ENCODE peak calls at places on chromosomes 3 and 15, in six cellular contexts. V, H, M, G, O and C are unnamed samples.

GRCh38 chr3:43893721-43894120 is 203.0 kb downstream of the ABHD5 start:
- DNase-seq in V (no peak), H (no peak), M (peak), G (no peak), O (no peak), C (no peak)

GRCh38 chr3:107884719-107885460 is 205.9 kb downstream of the CD47 start:
- DNase-seq in V (no peak), H (no peak), M (peak), G (no peak), O (no peak), C (no peak)

GRCh38 chr3:129593595-129594339 is 12.7 kb downstream of the PLXND1 start:
- DNase-seq in V (peak), H (no peak), M (no peak), G (peak), O (peak), C (no peak)

GRCh38 chr15:100918690-100919480 is at the start of gene LRRK1:
- DNase-seq in V (peak), H (no peak), M (peak), G (no peak), O (no peak), C (peak)

GRCh38 chr3:43865376-43865775 is 174.6 kb downstream of the ABHD5 start:
- DNase-seq in V (no peak), H (no peak), M (no peak), G (no peak), O (no peak), C (no peak)

GRCh38 chr3:116034071-116034470 is 410.8 kb downstream of the GAP43 start:
- DNase-seq in V (no peak), H (no peak), M (no peak), G (no peak), O (no peak), C (no peak)

GRCh38 chr15:78740904-78741274 is 70.4 kb downstream of the ADAMTS7 start:
- DNase-seq in V (no peak), H (no peak), M (no peak), G (no peak), O (no peak), C (no peak)

GRCh38 chr3:14795996-14796395 is 22.8 kb upstream of the FGD5 start:
- DNase-seq in V (no peak), H (no peak), M (no peak), G (no peak), O (no peak), C (no peak)

GRCh38 chr3:155173771-155174170 is 93.7 kb downstream of the MME start:
- DNase-seq in V (no peak), H (no peak), M (no peak), G (no peak), O (no peak), C (no peak)

GRCh38 chr15:34217587-34218225 is 7.1 kb upstream of the EMC4 start:
- DNase-seq in V (no peak), H (no peak), M (no peak), G (no peak), O (no peak), C (no peak)

GRCh38 chr3:46585799-46586693 is 19.9 kb upstream of the LRRC2 start:
- DNase-seq in V (no peak), H (no peak), M (no peak), G (no peak), O (no peak), C (no peak)

GRCh38 chr15:85518979-85519761 is 138.8 kb downstream of the AKAP13 start:
- DNase-seq in V (no peak), H (no peak), M (no peak), G (no peak), O (no peak), C (no peak)

GRCh38 chr3:58143417-58144055 is 67.2 kb downstream of the DNASE1L3 start:
- DNase-seq in V (no peak), H (no peak), M (no peak), G (no peak), O (no peak), C (no peak)

GRCh38 chr15:58393196-58393790 is 38.5 kb upstream of the LIPC start:
- DNase-seq in V (no peak), H (no peak), M (no peak), G (no peak), O (no peak), C (no peak)

GRCh38 chr3:102106421-102107097 is 257.2 kb downstream of the NFKBIZ start:
- DNase-seq in V (peak), H (peak), M (peak), G (no peak), O (no peak), C (no peak)

GRCh38 chr3:32551087-32551486 is 19.6 kb downstream of the DYNC1LI1 start:
- DNase-seq in V (no peak), H (no peak), M (no peak), G (no peak), O (no peak), C (no peak)

GRCh38 chr3:65178703-65179102 is 490.9 kb upstream of the ADAMTS9 start:
- DNase-seq in V (no peak), H (no peak), M (peak), G (no peak), O (no peak), C (no peak)

GRCh38 chr15:86403914-86404583 is 324.4 kb downstream of the AGBL1 start:
- DNase-seq in V (no peak), H (no peak), M (no peak), G (no peak), O (no peak), C (no peak)

GRCh38 chr3:79602385-79602784 is 165.4 kb downstream of the ROBO1 start:
- DNase-seq in V (no peak), H (no peak), M (no peak), G (no peak), O (no peak), C (no peak)

GRCh38 chr15:36347272-36347864 is 232.1 kb upstream of the CDIN1 start:
- DNase-seq in V (no peak), H (no peak), M (no peak), G (no peak), O (no peak), C (no peak)

GRCh38 chr3:125641901-125642300 is 46.6 kb upstream of the OSBPL11 start:
- DNase-seq in V (no peak), H (no peak), M (no peak), G (no peak), O (no peak), C (no peak)

GRCh38 chr15:42919308-42919707 is 1.3 kb downstream of the TTBK2 start:
- DNase-seq in V (no peak), H (no peak), M (no peak), G (no peak), O (no peak), C (no peak)

GRCh38 chr15:44101944-44102343 is 93.1 kb downstream of the FRMD5 start:
- DNase-seq in V (peak), H (no peak), M (peak), G (no peak), O (no peak), C (no peak)

GRCh38 chr15:73153024-73153423 is 100.8 kb downstream of the NEO1 start:
- DNase-seq in V (no peak), H (no peak), M (no peak), G (no peak), O (no peak), C (no peak)

GRCh38 chr15:40955930-40956542 is 2.8 kb downstream of the CHAC1 start:
- DNase-seq in V (no peak), H (no peak), M (no peak), G (no peak), O (no peak), C (no peak)

GRCh38 chr3:194072691-194073279 is 63.2 kb upstream of the HES1 start:
- DNase-seq in V (no peak), H (no peak), M (no peak), G (no peak), O (no peak), C (no peak)

GRCh38 chr15:62600376-62600775 is 435.3 kb upstream of the C2CD4B start:
- DNase-seq in V (no peak), H (no peak), M (no peak), G (no peak), O (no peak), C (no peak)